ENCODE peak calls at places on chromosomes 13 and 19, in seven cellular contexts. One of them, this sample, is unnamed.

GRCh38 chr19:17448190-17448967 is at the start of gene TMEM221:
- DNase-seq in C1 segment of cervical spinal cord: no peak
- DNase-seq in GM10248: peak; percentile 80
- DNase-seq in NCI-H1092: no peak
- DNase-seq in mucosa of gallbladder: no peak
- DNase-seq in A172: no peak
- DNase-seq in DMS 273 treated with DMSO at 0.1 percent for 48 hours: no peak
- DNase-seq in this sample: peak; percentile 68

GRCh38 chr19:2254052-2254872 is 2.0 kb downstream of the JSRP1 start:
- DNase-seq in C1 segment of cervical spinal cord: no peak
- DNase-seq in GM10248: no peak
- DNase-seq in NCI-H1092: no peak
- DNase-seq in mucosa of gallbladder: no peak
- DNase-seq in A172: no peak
- DNase-seq in DMS 273 treated with DMSO at 0.1 percent for 48 hours: no peak
- DNase-seq in this sample: no peak

GRCh38 chr13:114282143-114282685 is 813 bp downstream of the UPF3A start:
- DNase-seq in C1 segment of cervical spinal cord: peak; percentile 39
- DNase-seq in GM10248: peak; percentile 71
- DNase-seq in NCI-H1092: peak; percentile 34
- DNase-seq in mucosa of gallbladder: no peak
- DNase-seq in A172: no peak
- DNase-seq in DMS 273 treated with DMSO at 0.1 percent for 48 hours: no peak
- DNase-seq in this sample: peak; percentile 90

GRCh38 chr19:10288662-10289166 is 1.0 kb upstream of the ICAM5 start:
- DNase-seq in C1 segment of cervical spinal cord: no peak
- DNase-seq in GM10248: peak; percentile 78
- DNase-seq in NCI-H1092: no peak
- DNase-seq in mucosa of gallbladder: no peak
- DNase-seq in A172: no peak
- DNase-seq in DMS 273 treated with DMSO at 0.1 percent for 48 hours: no peak
- DNase-seq in this sample: peak; percentile 94

GRCh38 chr13:111029957-111030609 is 85.0 kb upstream of the ARHGEF7 start:
- DNase-seq in C1 segment of cervical spinal cord: no peak
- DNase-seq in GM10248: no peak
- DNase-seq in NCI-H1092: no peak
- DNase-seq in mucosa of gallbladder: no peak
- DNase-seq in A172: no peak
- DNase-seq in DMS 273 treated with DMSO at 0.1 percent for 48 hours: no peak
- DNase-seq in this sample: no peak

GRCh38 chr19:55097864-55098715 is 19.3 kb downstream of the PPP1R12C start:
- DNase-seq in C1 segment of cervical spinal cord: no peak
- DNase-seq in GM10248: no peak
- DNase-seq in NCI-H1092: no peak
- DNase-seq in mucosa of gallbladder: no peak
- DNase-seq in A172: no peak
- DNase-seq in DMS 273 treated with DMSO at 0.1 percent for 48 hours: no peak
- DNase-seq in this sample: peak; percentile 76

GRCh38 chr19:42411581-42412178 is 15.5 kb downstream of the LIPE start:
- DNase-seq in C1 segment of cervical spinal cord: no peak
- DNase-seq in GM10248: no peak
- DNase-seq in NCI-H1092: no peak
- DNase-seq in mucosa of gallbladder: no peak
- DNase-seq in A172: no peak
- DNase-seq in DMS 273 treated with DMSO at 0.1 percent for 48 hours: no peak
- DNase-seq in this sample: no peak

GRCh38 chr19:2145831-2146241 is 5.5 kb downstream of the AP3D1 start:
- DNase-seq in C1 segment of cervical spinal cord: no peak
- DNase-seq in GM10248: no peak
- DNase-seq in NCI-H1092: no peak
- DNase-seq in mucosa of gallbladder: no peak
- DNase-seq in A172: no peak
- DNase-seq in DMS 273 treated with DMSO at 0.1 percent for 48 hours: no peak
- DNase-seq in this sample: no peak

GRCh38 chr19:18741566-18742121 is 49.5 kb downstream of the COMP start:
- DNase-seq in C1 segment of cervical spinal cord: no peak
- DNase-seq in GM10248: no peak
- DNase-seq in NCI-H1092: peak; percentile 53
- DNase-seq in mucosa of gallbladder: peak; percentile 84
- DNase-seq in A172: no peak
- DNase-seq in DMS 273 treated with DMSO at 0.1 percent for 48 hours: no peak
- DNase-seq in this sample: no peak